ENCODE peak calls at places on chromosome 14, in four cellular contexts. One of them, this sample, is unnamed.

GRCh38 chr14:49853572-49854375 is 1.2 kb upstream of the NEMF start:
- DNase-seq in pancreas: peak
- DNase-seq in GM19239: no peak
- DNase-seq in posterior vena cava: peak
- DNase-seq in this sample: no peak

GRCh38 chr14:105448706-105449111 is 25.9 kb upstream of the CRIP2 start:
- DNase-seq in GM19239: peak
- DNase-seq in pancreas: peak
- DNase-seq in posterior vena cava: peak
- DNase-seq in this sample: no peak

GRCh38 chr14:103562135-103562384 is 397 bp downstream of the BAG5 start:
- DNase-seq in GM19239: no peak
- DNase-seq in pancreas: no peak
- DNase-seq in posterior vena cava: peak
- DNase-seq in this sample: no peak

GRCh38 chr14:92040431-92041040 is 677 bp upstream of the TRIP11 start:
- DNase-seq in pancreas: no peak
- DNase-seq in posterior vena cava: no peak
- DNase-seq in GM19239: no peak
- DNase-seq in this sample: no peak

GRCh38 chr14:75303415-75303814 is 24.8 kb downstream of the FOS start:
- DNase-seq in GM19239: peak
- DNase-seq in pancreas: no peak
- DNase-seq in posterior vena cava: peak
- DNase-seq in this sample: no peak

GRCh38 chr14:96889091-96889490 is 91.9 kb downstream of the VRK1 start:
- DNase-seq in GM19239: no peak
- DNase-seq in posterior vena cava: no peak
- DNase-seq in pancreas: no peak
- DNase-seq in this sample: no peak

GRCh38 chr14:30725763-30726162 is 103.6 kb downstream of the SCFD1 start:
- DNase-seq in pancreas: no peak
- DNase-seq in GM19239: no peak
- DNase-seq in posterior vena cava: no peak
- DNase-seq in this sample: no peak

GRCh38 chr14:93898731-93899130 is 28.4 kb upstream of the FAM181A start:
- DNase-seq in posterior vena cava: no peak
- DNase-seq in GM19239: no peak
- DNase-seq in pancreas: no peak
- DNase-seq in this sample: no peak

GRCh38 chr14:73943083-73943482 is 6.8 kb downstream of the FAM161B start:
- DNase-seq in posterior vena cava: no peak
- DNase-seq in GM19239: no peak
- DNase-seq in pancreas: no peak
- DNase-seq in this sample: no peak

GRCh38 chr14:104657563-104658324 is 31.7 kb upstream of the INF2 start:
- DNase-seq in pancreas: peak
- DNase-seq in GM19239: no peak
- DNase-seq in posterior vena cava: peak
- DNase-seq in this sample: peak

This sample was measured in RWPE2.